ENCODE peak calls at places on chromosome 18, in ten cellular contexts. One of them, this sample, is unnamed.

GRCh38 chr18:48539406-48540328 is 836 bp downstream of the CTIF start:
- DNase-seq in left ventricle myocardium inferior: peak
- DNase-seq in CD4-positive, alpha-beta T cell: no peak
- DNase-seq in bronchial epithelial cell: peak
- DNase-seq in breast epithelium: peak
- DNase-seq in HL-60: peak
- DNase-seq in dorsolateral prefrontal cortex: peak
- DNase-seq in HFF-Myc: no peak
- DNase-seq in tibial nerve: peak
- DNase-seq in AG10803: peak
- DNase-seq in this sample: peak

GRCh38 chr18:33751613-33752221 is 173.7 kb downstream of the ASXL3 start:
- DNase-seq in left ventricle myocardium inferior: no peak
- DNase-seq in CD4-positive, alpha-beta T cell: no peak
- DNase-seq in bronchial epithelial cell: peak
- DNase-seq in breast epithelium: no peak
- DNase-seq in HL-60: no peak
- DNase-seq in dorsolateral prefrontal cortex: no peak
- DNase-seq in HFF-Myc: no peak
- DNase-seq in tibial nerve: no peak
- DNase-seq in AG10803: peak
- DNase-seq in this sample: no peak

GRCh38 chr18:40855661-40856060 is 1099.4 kb upstream of the PIK3C3 start:
- DNase-seq in left ventricle myocardium inferior: no peak
- DNase-seq in CD4-positive, alpha-beta T cell: no peak
- DNase-seq in bronchial epithelial cell: no peak
- DNase-seq in breast epithelium: no peak
- DNase-seq in HL-60: no peak
- DNase-seq in dorsolateral prefrontal cortex: no peak
- DNase-seq in HFF-Myc: no peak
- DNase-seq in tibial nerve: no peak
- DNase-seq in AG10803: no peak
- DNase-seq in this sample: no peak

GRCh38 chr18:27585602-27586173 is 400.6 kb upstream of the CHST9 start:
- DNase-seq in left ventricle myocardium inferior: no peak
- DNase-seq in CD4-positive, alpha-beta T cell: no peak
- DNase-seq in bronchial epithelial cell: no peak
- DNase-seq in breast epithelium: no peak
- DNase-seq in HL-60: no peak
- DNase-seq in dorsolateral prefrontal cortex: no peak
- DNase-seq in HFF-Myc: no peak
- DNase-seq in tibial nerve: no peak
- DNase-seq in AG10803: no peak
- DNase-seq in this sample: no peak

GRCh38 chr18:36744261-36744876 is 84.4 kb downstream of the TPGS2 start:
- DNase-seq in left ventricle myocardium inferior: no peak
- DNase-seq in CD4-positive, alpha-beta T cell: no peak
- DNase-seq in bronchial epithelial cell: peak
- DNase-seq in breast epithelium: no peak
- DNase-seq in HL-60: no peak
- DNase-seq in dorsolateral prefrontal cortex: no peak
- DNase-seq in HFF-Myc: no peak
- DNase-seq in tibial nerve: no peak
- DNase-seq in AG10803: no peak
- DNase-seq in this sample: no peak

GRCh38 chr18:58393295-58393694 is 235.6 kb downstream of the ALPK2 start:
- DNase-seq in left ventricle myocardium inferior: no peak
- DNase-seq in CD4-positive, alpha-beta T cell: no peak
- DNase-seq in bronchial epithelial cell: no peak
- DNase-seq in breast epithelium: no peak
- DNase-seq in HL-60: no peak
- DNase-seq in dorsolateral prefrontal cortex: no peak
- DNase-seq in HFF-Myc: no peak
- DNase-seq in tibial nerve: no peak
- DNase-seq in AG10803: no peak
- DNase-seq in this sample: no peak

GRCh38 chr18:74748809-74749208 is 151.1 kb downstream of the ZNF407 start:
- DNase-seq in left ventricle myocardium inferior: no peak
- DNase-seq in CD4-positive, alpha-beta T cell: no peak
- DNase-seq in bronchial epithelial cell: no peak
- DNase-seq in breast epithelium: no peak
- DNase-seq in HL-60: no peak
- DNase-seq in dorsolateral prefrontal cortex: no peak
- DNase-seq in HFF-Myc: no peak
- DNase-seq in tibial nerve: no peak
- DNase-seq in AG10803: no peak
- DNase-seq in this sample: no peak

GRCh38 chr18:12038082-12038660 is 55.5 kb upstream of the ANKRD62 start:
- DNase-seq in left ventricle myocardium inferior: no peak
- DNase-seq in CD4-positive, alpha-beta T cell: no peak
- DNase-seq in bronchial epithelial cell: peak
- DNase-seq in breast epithelium: peak
- DNase-seq in HL-60: no peak
- DNase-seq in dorsolateral prefrontal cortex: no peak
- DNase-seq in HFF-Myc: no peak
- DNase-seq in tibial nerve: no peak
- DNase-seq in AG10803: no peak
- DNase-seq in this sample: no peak

GRCh38 chr18:58213445-58213844 is 169.4 kb downstream of the NEDD4L start:
- DNase-seq in left ventricle myocardium inferior: no peak
- DNase-seq in CD4-positive, alpha-beta T cell: no peak
- DNase-seq in bronchial epithelial cell: peak
- DNase-seq in breast epithelium: no peak
- DNase-seq in HL-60: peak
- DNase-seq in dorsolateral prefrontal cortex: no peak
- DNase-seq in HFF-Myc: no peak
- DNase-seq in tibial nerve: no peak
- DNase-seq in AG10803: peak
- DNase-seq in this sample: no peak

GRCh38 chr18:26383454-26384270 is 157.4 kb downstream of the TAF4B start:
- DNase-seq in left ventricle myocardium inferior: no peak
- DNase-seq in CD4-positive, alpha-beta T cell: no peak
- DNase-seq in bronchial epithelial cell: peak
- DNase-seq in breast epithelium: no peak
- DNase-seq in HL-60: peak
- DNase-seq in dorsolateral prefrontal cortex: no peak
- DNase-seq in HFF-Myc: peak
- DNase-seq in tibial nerve: no peak
- DNase-seq in AG10803: peak
- DNase-seq in this sample: no peak

GRCh38 chr18:5912491-5912890 is 17.2 kb upstream of the TMEM200C start:
- DNase-seq in left ventricle myocardium inferior: no peak
- DNase-seq in CD4-positive, alpha-beta T cell: no peak
- DNase-seq in bronchial epithelial cell: no peak
- DNase-seq in breast epithelium: no peak
- DNase-seq in HL-60: no peak
- DNase-seq in dorsolateral prefrontal cortex: no peak
- DNase-seq in HFF-Myc: no peak
- DNase-seq in tibial nerve: no peak
- DNase-seq in AG10803: no peak
- DNase-seq in this sample: no peak
- TF ChIP-seq CTCF in left ventricle myocardium inferior: no peak
- TF ChIP-seq CTCF in CD4-positive, alpha-beta T cell: no peak
- TF ChIP-seq CTCF in bronchial epithelial cell: no peak
- TF ChIP-seq CTCF in breast epithelium: no peak
- TF ChIP-seq CTCF in HL-60: no peak
- TF ChIP-seq CTCF in dorsolateral prefrontal cortex: no peak
- TF ChIP-seq CTCF in HFF-Myc: no peak
- TF ChIP-seq CTCF in tibial nerve: no peak
- TF ChIP-seq CTCF in AG10803: no peak
- TF ChIP-seq CTCF in this sample: no peak

GRCh38 chr18:20971886-20972267 is 139.7 kb downstream of the ROCK1 start:
- DNase-seq in left ventricle myocardium inferior: no peak
- DNase-seq in CD4-positive, alpha-beta T cell: no peak
- DNase-seq in bronchial epithelial cell: peak
- DNase-seq in breast epithelium: no peak
- DNase-seq in HL-60: peak
- DNase-seq in dorsolateral prefrontal cortex: no peak
- DNase-seq in HFF-Myc: peak
- DNase-seq in tibial nerve: peak
- DNase-seq in AG10803: peak
- DNase-seq in this sample: no peak
- TF ChIP-seq CTCF in left ventricle myocardium inferior: peak
- TF ChIP-seq CTCF in CD4-positive, alpha-beta T cell: peak
- TF ChIP-seq CTCF in bronchial epithelial cell: peak
- TF ChIP-seq CTCF in breast epithelium: peak
- TF ChIP-seq CTCF in HL-60: peak
- TF ChIP-seq CTCF in dorsolateral prefrontal cortex: peak
- TF ChIP-seq CTCF in HFF-Myc: peak
- TF ChIP-seq CTCF in tibial nerve: peak
- TF ChIP-seq CTCF in AG10803: peak
- TF ChIP-seq CTCF in this sample: no peak

DNA sequence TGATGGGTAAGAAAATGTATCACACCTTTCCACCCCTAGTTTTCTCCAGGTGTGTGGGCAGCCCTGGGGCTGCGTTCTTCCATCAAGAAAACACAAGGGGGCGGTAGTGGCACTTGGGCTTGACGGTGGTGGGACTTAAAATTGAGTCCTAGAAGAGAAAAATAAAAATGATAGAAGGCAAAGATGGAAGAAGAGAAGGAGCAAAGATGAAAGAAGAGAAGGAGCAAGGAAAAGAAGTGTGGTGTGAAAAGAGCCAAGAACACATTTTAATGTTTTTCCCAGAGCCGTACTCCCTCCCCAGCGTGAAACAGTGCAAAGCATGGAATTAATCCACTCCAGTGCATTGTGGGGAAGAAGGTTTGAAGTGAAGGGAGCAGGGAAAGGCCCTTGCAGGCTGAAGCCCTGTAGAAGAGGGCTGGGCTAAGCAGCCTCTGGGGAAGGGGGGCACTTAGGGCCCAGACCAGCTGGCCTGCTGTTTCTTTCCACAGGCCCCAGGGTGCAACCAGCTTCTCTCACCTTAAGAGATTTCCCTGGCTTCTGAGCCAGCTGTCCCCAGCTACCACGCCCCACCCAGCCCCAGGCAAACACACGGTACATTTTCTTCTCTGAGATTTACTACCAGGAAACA is 256.8 kb downstream of the RNF152 start:
- DNase-seq in left ventricle myocardium inferior: peak
- DNase-seq in CD4-positive, alpha-beta T cell: peak
- DNase-seq in bronchial epithelial cell: peak
- DNase-seq in breast epithelium: peak
- DNase-seq in HL-60: peak
- DNase-seq in dorsolateral prefrontal cortex: peak
- DNase-seq in HFF-Myc: no peak
- DNase-seq in tibial nerve: peak
- DNase-seq in AG10803: peak
- DNase-seq in this sample: no peak
- TF ChIP-seq CTCF in left ventricle myocardium inferior: peak
- TF ChIP-seq CTCF in CD4-positive, alpha-beta T cell: peak
- TF ChIP-seq CTCF in bronchial epithelial cell: peak
- TF ChIP-seq CTCF in breast epithelium: peak
- TF ChIP-seq CTCF in HL-60: peak
- TF ChIP-seq CTCF in dorsolateral prefrontal cortex: peak
- TF ChIP-seq CTCF in HFF-Myc: peak
- TF ChIP-seq CTCF in tibial nerve: peak
- TF ChIP-seq CTCF in AG10803: peak
- TF ChIP-seq CTCF in this sample: peak

DNA sequence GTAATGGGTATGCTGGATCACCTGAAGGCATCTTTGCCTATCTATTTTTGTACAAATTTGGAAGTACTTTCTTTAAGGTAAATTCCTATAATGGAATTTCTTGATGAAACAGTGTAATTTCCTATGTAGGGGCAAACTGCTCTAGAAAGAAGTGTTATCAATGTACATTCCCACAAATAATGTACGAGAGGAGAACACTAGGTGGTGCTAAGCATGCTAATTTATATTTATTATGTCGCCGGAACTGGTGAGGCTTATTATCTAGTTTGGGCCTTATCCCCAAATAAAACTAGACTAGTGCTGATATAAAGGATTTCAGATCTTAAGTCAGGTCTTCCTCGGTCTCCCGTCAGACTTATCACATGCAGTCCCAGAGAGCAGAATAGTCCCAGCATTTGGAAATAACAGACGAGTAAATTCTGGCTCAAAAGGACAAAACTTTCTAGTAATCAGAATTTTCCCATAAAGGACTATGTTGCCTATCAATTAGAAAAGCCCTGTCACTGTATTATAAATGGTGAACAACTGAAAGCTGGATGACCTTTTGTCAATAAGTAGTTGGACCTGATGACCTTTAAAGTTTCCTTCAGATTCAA is 86.9 kb upstream of the RBBP8 start:
- DNase-seq in left ventricle myocardium inferior: no peak
- DNase-seq in CD4-positive, alpha-beta T cell: no peak
- DNase-seq in bronchial epithelial cell: peak
- DNase-seq in breast epithelium: no peak
- DNase-seq in HL-60: no peak
- DNase-seq in dorsolateral prefrontal cortex: no peak
- DNase-seq in HFF-Myc: no peak
- DNase-seq in tibial nerve: no peak
- DNase-seq in AG10803: peak
- DNase-seq in this sample: no peak
- TF ChIP-seq CTCF in left ventricle myocardium inferior: peak
- TF ChIP-seq CTCF in CD4-positive, alpha-beta T cell: no peak
- TF ChIP-seq CTCF in bronchial epithelial cell: peak
- TF ChIP-seq CTCF in breast epithelium: peak
- TF ChIP-seq CTCF in HL-60: peak
- TF ChIP-seq CTCF in dorsolateral prefrontal cortex: peak
- TF ChIP-seq CTCF in HFF-Myc: peak
- TF ChIP-seq CTCF in tibial nerve: peak
- TF ChIP-seq CTCF in AG10803: peak
- TF ChIP-seq CTCF in this sample: no peak

GRCh38 chr18:4765401-4765800 is 310.3 kb upstream of the DLGAP1 start:
- DNase-seq in left ventricle myocardium inferior: no peak
- DNase-seq in CD4-positive, alpha-beta T cell: no peak
- DNase-seq in bronchial epithelial cell: no peak
- DNase-seq in breast epithelium: no peak
- DNase-seq in HL-60: no peak
- DNase-seq in dorsolateral prefrontal cortex: no peak
- DNase-seq in HFF-Myc: no peak
- DNase-seq in tibial nerve: no peak
- DNase-seq in AG10803: no peak
- DNase-seq in this sample: no peak
- TF ChIP-seq CTCF in left ventricle myocardium inferior: no peak
- TF ChIP-seq CTCF in CD4-positive, alpha-beta T cell: no peak
- TF ChIP-seq CTCF in bronchial epithelial cell: no peak
- TF ChIP-seq CTCF in breast epithelium: no peak
- TF ChIP-seq CTCF in HL-60: no peak
- TF ChIP-seq CTCF in dorsolateral prefrontal cortex: no peak
- TF ChIP-seq CTCF in HFF-Myc: no peak
- TF ChIP-seq CTCF in tibial nerve: no peak
- TF ChIP-seq CTCF in AG10803: no peak
- TF ChIP-seq CTCF in this sample: no peak